ENCODE peak calls at places on chromosomes 1 and 21, in six cellular contexts. F, H, D, J, A and E are unnamed samples.

GRCh38 chr1:26570287-26570686 is 40.7 kb downstream of the RPS6KA1 start:
- DNase-seq in D (no peak), H (peak; percentile 30), J (no peak), A (peak; percentile 51), F (no peak), E (no peak)

GRCh38 chr21:43923391-43923790 is 58.4 kb downstream of the AGPAT3 start:
- DNase-seq in D (no peak), H (peak; percentile 43), J (peak; percentile 37), A (peak; percentile 9), F (no peak), E (no peak)

GRCh38 chr1:235952950-235953615 is 86.4 kb upstream of the LYST start:
- DNase-seq in A (no peak), D (no peak), F (peak; percentile 59), H (no peak), J (no peak), E (no peak)

GRCh38 chr1:191206808-191207207 is 729.1 kb upstream of the BRINP3 start:
- DNase-seq in F (no peak), A (no peak), H (no peak), J (no peak), D (no peak), E (no peak)

GRCh38 chr21:33981341-33982101 is 65.9 kb upstream of the ATP5PO start:
- DNase-seq in H (peak; percentile 90), A (peak; percentile 82), D (no peak), J (peak; percentile 7), F (no peak), E (no peak)

GRCh38 chr1:54571803-54572202 is 23.8 kb downstream of the ACOT11 start:
- DNase-seq in D (peak; percentile 55), A (peak; percentile 50), F (no peak), J (no peak), H (no peak), E (no peak)

GRCh38 chr21:30831194-30831765 is 1.7 kb upstream of the KRTAP7-1 start:
- DNase-seq in F (no peak), H (peak; percentile 25), J (peak; percentile 14), A (peak; percentile 0), D (no peak), E (peak; percentile 12)

GRCh38 chr1:153699116-153699515 is 20.6 kb downstream of the NPR1 start:
- DNase-seq in H (peak; percentile 86), D (no peak), A (peak; percentile 45), F (no peak), J (no peak), E (no peak)

GRCh38 chr1:64893921-64894320 is 72.4 kb downstream of the JAK1 start:
- DNase-seq in F (no peak), D (no peak), J (no peak), A (no peak), H (no peak), E (no peak)

GRCh38 chr1:200228081-200228480 is 181.8 kb downstream of the ZNF281 start:
- DNase-seq in A (no peak), J (no peak), H (no peak), F (no peak), D (no peak), E (no peak)

GRCh38 chr1:204080163-204080903 is 7.4 kb downstream of the SOX13 start:
- DNase-seq in F (no peak), D (peak; percentile 95), A (peak; percentile 96), J (peak; percentile 97), H (peak; percentile 84), E (no peak)

GRCh38 chr1:145927916-145928647 is 798 bp upstream of the RBM8A start:
- DNase-seq in A (no peak), J (no peak), F (no peak), H (no peak), D (no peak), E (no peak)

GRCh38 chr1:181179980-181180964 is 91.8 kb downstream of the IER5 start:
- DNase-seq in J (peak; percentile 55), H (peak; percentile 70), A (peak; percentile 76), F (peak; percentile 4), D (no peak), E (no peak)

GRCh38 chr1:209672705-209673630 is 2.2 kb upstream of the G0S2 start:
- DNase-seq in J (no peak), A (peak; percentile 59), F (peak; percentile 90), D (no peak), H (peak; percentile 58), E (peak; percentile 78)
- H3K4me3 ChIP-seq in J (no peak overlapping the region), A (no peak overlapping the region), F (no peak overlapping the region), D (no peak overlapping the region), H (no peak overlapping the region), E (no peak overlapping the region)

DNA sequence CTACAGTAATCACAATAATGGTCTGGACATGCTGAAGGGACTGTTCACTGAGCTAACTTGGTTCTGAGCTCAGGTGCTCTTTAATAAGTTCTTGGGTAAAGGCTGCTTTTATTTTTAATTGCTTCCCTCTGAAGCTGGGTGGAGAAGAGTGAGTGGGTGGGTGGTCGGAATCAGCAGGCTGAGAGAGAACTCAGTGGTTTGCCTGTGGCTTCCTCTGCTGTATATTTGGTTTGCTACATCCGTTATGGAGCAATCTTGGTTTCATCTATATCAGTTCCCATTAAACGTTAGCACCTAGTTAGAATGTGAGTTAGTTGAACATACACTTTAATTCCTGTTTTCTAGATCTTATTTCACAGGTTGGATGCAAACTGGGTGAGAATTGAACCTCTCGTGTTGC is 23.3 kb downstream of the CNIH4 start:
- DNase-seq in A (peak; percentile 12), F (peak; percentile 75), J (no peak), H (no peak), D (no peak), E (peak; percentile 39)
- H3K4me3 ChIP-seq in A (no peak overlapping the region), F (peak overlapping the region; percentile 16), J (no peak overlapping the region), H (no peak overlapping the region), D (no peak overlapping the region), E (no peak overlapping the region)

GRCh38 chr1:56573311-56573710 is 6.1 kb downstream of the PLPP3 start:
- DNase-seq in A (no peak), H (no peak), D (no peak), J (peak; percentile 40), F (no peak), E (no peak)
- H3K4me3 ChIP-seq in A (no peak overlapping the region), H (no peak overlapping the region), D (peak overlapping the region; percentile 14), J (no peak overlapping the region), F (no peak overlapping the region), E (no peak overlapping the region)

GRCh38 chr1:39776886-39777683 is 5.9 kb upstream of the OXCT2 start:
- DNase-seq in F (no peak), J (no peak), A (no peak), D (peak; percentile 49), H (no peak), E (no peak)
- H3K4me3 ChIP-seq in F (no peak overlapping the region), J (no peak overlapping the region), A (no peak overlapping the region), D (no peak overlapping the region), H (no peak overlapping the region), E (no peak overlapping the region)

GRCh38 chr1:61241411-61241838 is 159.1 kb downstream of the NFIA start:
- DNase-seq in A (peak; percentile 45), H (peak; percentile 55), J (peak; percentile 68), D (peak; percentile 83), F (no peak), E (no peak)
- H3K4me3 ChIP-seq in A (no peak overlapping the region), H (no peak overlapping the region), J (peak overlapping the region; percentile 2), D (no peak overlapping the region), F (no peak overlapping the region), E (no peak overlapping the region)

GRCh38 chr1:110872745-110873435 is at the start of gene CD53:
- DNase-seq in F (peak; percentile 78), D (no peak), J (no peak), H (no peak), A (no peak), E (peak; percentile 86)

GRCh38 chr1:110872366-110872744 is 593 bp upstream of the CD53 start:
- DNase-seq in A (no peak), F (peak; percentile 78), H (no peak), J (no peak), D (no peak), E (peak; percentile 72)

GRCh38 chr1:110875216-110875731 is 2.3 kb downstream of the CD53 start:
- DNase-seq in H (no peak), A (no peak), F (peak; percentile 73), D (no peak), J (peak; percentile 9), E (peak; percentile 70)

GRCh38 chr1:110873856-110874255 is 908 bp downstream of the CD53 start:
- DNase-seq in H (no peak), F (no peak), D (no peak), J (no peak), A (no peak), E (no peak)

DNA sequence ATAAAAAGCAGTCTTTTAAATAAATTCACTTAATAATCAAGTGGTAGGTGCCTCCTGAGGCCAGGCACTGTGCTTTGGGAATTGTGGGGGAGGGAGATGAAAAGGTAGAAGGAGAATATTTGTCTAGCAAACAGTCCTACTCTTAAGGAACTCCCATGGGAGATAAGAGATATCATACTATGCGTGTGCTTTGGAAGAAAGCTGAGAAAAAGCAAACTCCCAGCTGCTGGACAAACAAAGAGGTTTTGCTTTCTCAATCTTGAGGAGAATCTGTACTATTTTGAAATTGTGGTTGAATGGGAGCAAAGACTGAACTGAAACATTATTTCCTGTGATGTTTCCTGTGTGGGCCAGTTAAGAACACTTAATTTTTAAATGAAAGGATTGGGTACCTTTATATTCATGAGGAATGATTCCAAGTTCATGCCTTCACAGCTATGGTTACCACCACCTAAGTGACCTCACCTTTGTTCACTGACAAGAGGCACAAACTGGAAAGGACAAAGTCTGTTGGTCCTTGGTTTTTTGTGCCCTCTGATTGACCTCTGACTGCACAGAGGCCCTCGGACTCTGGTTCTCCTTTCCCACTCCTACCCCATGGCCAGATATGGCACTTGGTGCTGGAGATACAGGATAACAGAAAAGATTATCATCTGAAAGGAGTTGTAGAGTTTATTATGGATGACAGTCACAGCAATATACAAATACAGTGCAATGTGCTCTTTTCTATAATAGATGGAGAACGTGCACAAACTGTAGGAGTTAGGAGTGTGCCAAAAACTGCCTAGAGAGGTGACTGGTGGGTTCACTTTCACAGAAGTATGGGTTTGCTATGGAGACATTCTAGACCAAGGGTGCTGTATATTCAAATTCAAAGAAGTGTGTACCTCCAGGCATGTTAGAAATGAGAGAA is 1.6 kb downstream of the CD53 start:
- DNase-seq in D (no peak), J (no peak), F (no peak), H (no peak), A (peak; percentile 61), E (no peak)
- H3K4me3 ChIP-seq in D (no peak overlapping the region), J (no peak overlapping the region), F (peak overlapping the region; percentile 88), H (no peak overlapping the region), A (no peak overlapping the region), E (peak overlapping the region; percentile 64)

GRCh38 chr21:14759285-14759684 is 213.2 kb upstream of the SAMSN1 start:
- DNase-seq in D (no peak), F (no peak), A (no peak), J (no peak), H (no peak), E (no peak)
- H3K4me3 ChIP-seq in D (no peak overlapping the region), F (no peak overlapping the region), A (no peak overlapping the region), J (no peak overlapping the region), H (no peak overlapping the region), E (no peak overlapping the region)

DNA sequence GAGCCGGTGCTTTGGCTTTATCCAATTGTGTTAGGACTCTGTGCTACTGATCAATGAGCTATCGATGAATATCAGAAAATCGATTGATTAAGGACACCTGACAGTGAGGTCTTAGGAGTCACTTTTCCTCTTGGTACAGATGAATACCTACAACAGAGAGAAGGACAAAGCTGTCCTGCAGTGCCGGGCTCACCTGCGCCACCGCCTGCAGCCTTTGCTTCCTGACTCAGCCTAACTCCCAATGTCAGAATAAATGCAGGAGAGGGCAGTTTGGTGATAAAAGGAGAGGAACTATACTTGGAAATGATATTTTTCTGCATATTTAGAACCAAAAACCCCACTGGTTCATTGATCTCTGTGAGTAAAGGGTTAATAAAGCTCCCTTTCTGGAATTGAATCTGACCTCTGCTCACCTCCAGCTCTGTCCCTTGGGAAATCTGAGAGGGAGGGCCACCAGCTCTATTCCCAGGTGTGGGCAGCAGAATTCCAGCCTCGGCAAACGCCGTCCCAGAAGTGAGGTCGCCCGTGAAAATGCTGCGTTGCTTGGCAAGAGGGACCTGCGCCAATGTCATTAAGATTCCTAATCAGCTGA is 39.3 kb downstream of the POFUT2 start:
- DNase-seq in F (no peak), D (no peak), J (no peak), H (no peak), A (no peak), E (no peak)
- H3K4me3 ChIP-seq in F (no peak overlapping the region), D (no peak overlapping the region), J (no peak overlapping the region), H (no peak overlapping the region), A (no peak overlapping the region), E (no peak overlapping the region)